ENCODE peak calls at places on chromosomes 12 and 14, in six cellular contexts. V is A549, X is WTC11, M is endothelial cell of umbilical vein, N is H1, A is HepG2. Y is an unnamed sample.

GRCh38 chr12:96044017-96044985 is 8.9 kb upstream of the LTA4H start:
- DNase-seq in N (no peak), A (no peak), M (no peak), V (no peak), X (no peak), Y (no peak)

GRCh38 chr14:102574840-102575478 is 17.5 kb upstream of the RCOR1 start:
- DNase-seq in N (no peak), V (no peak), M (no peak), X (peak), A (peak), Y (peak)

GRCh38 chr12:48883305-48884171 is 17.9 kb upstream of the RND1 start:
- DNase-seq in X (peak), A (peak), M (peak), V (peak), N (peak), Y (no peak)

GRCh38 chr14:22841769-22842168 is 5.4 kb downstream of the MMP14 start:
- DNase-seq in V (no peak), A (no peak), N (no peak), M (no peak), X (no peak), Y (no peak)

GRCh38 chr12:129873458-129873857 is 30.4 kb downstream of the TMEM132D start:
- DNase-seq in X (no peak), A (no peak), M (no peak), N (no peak), V (no peak), Y (no peak)

GRCh38 chr12:131831021-131831571 is 2.9 kb downstream of the MMP17 start:
- DNase-seq in N (no peak), V (peak), X (peak), M (no peak), A (no peak), Y (no peak)

GRCh38 chr12:92574046-92574783 is 128.6 kb upstream of the PLEKHG7 start:
- DNase-seq in V (peak), X (peak), A (peak), M (peak), N (peak), Y (no peak)

GRCh38 chr12:120651821-120652220 is 11.4 kb downstream of the CABP1 start:
- DNase-seq in V (peak), A (no peak), M (no peak), X (no peak), N (no peak), Y (no peak)

GRCh38 chr12:58459191-58459590 is 461.1 kb downstream of the LRIG3 start:
- DNase-seq in N (no peak), X (no peak), A (no peak), V (no peak), M (no peak), Y (no peak)

GRCh38 chr12:42862055-42862454 is 272.5 kb upstream of the PRICKLE1 start:
- DNase-seq in V (no peak), M (peak), N (no peak), X (no peak), A (no peak), Y (no peak)
- TF ChIP-seq JUN in V (no peak), M (peak), N (no peak), X (no peak), A (no peak), Y (no peak)

GRCh38 chr14:38101679-38102078 is 106.0 kb upstream of the SSTR1 start:
- DNase-seq in A (no peak), N (no peak), X (no peak), M (no peak), V (no peak), Y (no peak)

GRCh38 chr14:38103542-38104225 is 104.0 kb upstream of the SSTR1 start:
- DNase-seq in X (no peak), N (no peak), M (no peak), A (no peak), V (no peak), Y (no peak)

DNA sequence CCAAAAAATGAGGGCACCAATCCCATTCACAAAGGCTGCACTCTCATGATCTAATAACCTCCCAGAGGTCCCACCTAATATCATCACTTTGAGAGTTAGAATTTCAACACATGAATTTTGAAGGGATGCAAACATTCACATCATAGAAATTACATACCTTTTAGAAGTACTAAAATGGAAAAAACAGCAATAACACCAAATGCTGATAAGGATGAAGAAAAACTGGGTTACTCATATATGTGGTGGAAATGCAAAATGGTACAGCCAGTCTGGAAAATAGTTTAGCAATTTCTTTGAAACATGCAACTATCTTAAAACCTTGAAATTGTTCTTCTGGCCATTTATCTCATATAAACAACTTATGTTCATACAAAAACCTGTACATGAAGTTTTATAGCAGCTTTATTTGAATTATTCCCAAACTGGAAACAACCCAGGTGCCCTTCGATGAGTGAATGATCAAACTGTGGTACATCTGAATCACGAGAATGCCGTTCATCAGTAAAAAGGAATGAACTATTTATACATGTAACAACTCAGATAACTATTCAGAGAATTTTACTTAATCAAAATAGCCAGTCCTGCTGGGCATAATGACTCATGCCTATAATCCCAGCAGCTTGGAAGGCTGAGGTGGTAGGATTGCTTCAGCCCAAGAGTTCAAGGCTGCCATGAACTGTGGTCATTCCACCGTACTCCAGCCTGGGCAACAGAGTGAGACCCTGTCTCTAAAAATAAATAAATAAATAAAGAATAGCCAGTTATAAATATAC is 109.4 kb upstream of the SSTR1 start:
- DNase-seq in M (no peak), V (no peak), X (no peak), N (no peak), A (no peak), Y (no peak)
- TF ChIP-seq JUN in M (no peak), V (no peak), X (no peak), N (no peak), A (no peak), Y (no peak)

GRCh38 chr14:59588136-59588535 is 11.5 kb upstream of the CCDC175 start:
- DNase-seq in A (no peak), N (no peak), X (no peak), M (no peak), V (no peak), Y (no peak)
- TF ChIP-seq JUN in A (no peak), N (no peak), X (no peak), M (no peak), V (no peak), Y (no peak)

DNA sequence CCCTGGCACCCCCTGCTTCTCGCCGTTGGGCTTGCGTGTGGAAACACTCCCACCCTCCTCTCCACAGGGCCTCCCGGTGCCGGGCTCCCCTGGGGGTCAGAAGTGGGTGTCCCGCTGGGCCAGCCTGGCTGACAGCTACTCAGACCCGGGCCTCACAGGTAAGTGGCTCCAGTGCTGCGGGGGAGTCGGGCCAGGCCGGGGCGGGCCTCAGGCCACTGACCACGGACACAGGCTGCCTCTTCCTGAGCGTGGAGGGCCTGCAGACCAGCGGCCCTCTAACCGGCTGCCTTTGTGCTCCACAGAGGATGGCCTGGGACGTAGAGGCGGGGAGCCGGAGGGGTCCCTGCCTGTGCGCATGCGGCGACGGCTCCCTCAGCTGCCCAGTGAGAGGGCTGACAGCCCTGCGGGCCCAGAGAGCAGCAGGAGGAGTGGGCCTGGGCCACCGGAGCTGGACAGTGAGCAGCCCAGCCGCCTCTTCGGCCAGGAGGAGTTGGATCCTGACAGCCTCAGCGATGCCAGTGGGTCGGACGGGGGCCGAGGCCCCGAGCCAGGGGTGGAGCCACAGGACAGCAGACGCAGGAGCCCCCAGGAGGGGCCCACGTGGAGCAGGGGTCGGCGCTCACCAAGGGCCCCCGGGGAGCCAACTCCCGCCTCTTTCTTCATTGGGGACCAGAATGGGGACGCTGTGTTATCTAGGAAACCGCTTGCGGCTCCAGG is 21.1 kb downstream of the CEP170B start:
- DNase-seq in X (no peak), M (no peak), A (no peak), N (peak), V (no peak), Y (no peak)
- TF ChIP-seq JUN in X (no peak), M (no peak), A (no peak), N (no peak), V (no peak), Y (no peak)

GRCh38 chr14:104765517-104765916 is 12.6 kb downstream of the SIVA1 start:
- DNase-seq in V (no peak), A (no peak), X (no peak), M (no peak), N (no peak), Y (no peak)
- TF ChIP-seq JUN in V (no peak), A (no peak), X (no peak), M (no peak), N (no peak), Y (no peak)

GRCh38 chr14:64844993-64845536 is 34.6 kb downstream of the SPTB start:
- DNase-seq in X (no peak), V (no peak), M (no peak), N (no peak), A (no peak), Y (peak)

GRCh38 chr14:64844272-64844671 is 35.4 kb downstream of the SPTB start:
- DNase-seq in X (no peak), V (no peak), A (no peak), N (no peak), M (no peak), Y (no peak)

GRCh38 chr14:64841772-64842490 is 37.8 kb downstream of the SPTB start:
- DNase-seq in A (no peak), N (no peak), M (no peak), X (no peak), V (no peak), Y (peak)

GRCh38 chr14:64848239-64848638 is 31.5 kb downstream of the SPTB start:
- DNase-seq in M (no peak), N (no peak), A (no peak), V (no peak), X (no peak), Y (no peak)

GRCh38 chr14:64845878-64846277 is 33.8 kb downstream of the SPTB start:
- DNase-seq in N (no peak), V (no peak), A (no peak), M (no peak), X (no peak), Y (no peak)
- TF ChIP-seq JUN in N (no peak), V (no peak), A (no peak), M (no peak), X (no peak), Y (no peak)

GRCh38 chr12:107513184-107513583 is 172.4 kb upstream of the PWP1 start:
- DNase-seq in N (no peak), A (no peak), X (no peak), V (no peak), M (no peak), Y (no peak)

GRCh38 chr12:107513636-107514400 is 171.8 kb upstream of the PWP1 start:
- DNase-seq in A (no peak), V (no peak), N (no peak), X (no peak), M (no peak), Y (no peak)

GRCh38 chr12:107512391-107512790 is 173.2 kb upstream of the PWP1 start:
- DNase-seq in A (no peak), X (no peak), V (no peak), M (no peak), N (no peak), Y (no peak)

GRCh38 chr12:107514887-107515445 is 170.6 kb upstream of the PWP1 start:
- DNase-seq in N (no peak), V (peak), A (peak), M (no peak), X (no peak), Y (no peak)

DNA sequence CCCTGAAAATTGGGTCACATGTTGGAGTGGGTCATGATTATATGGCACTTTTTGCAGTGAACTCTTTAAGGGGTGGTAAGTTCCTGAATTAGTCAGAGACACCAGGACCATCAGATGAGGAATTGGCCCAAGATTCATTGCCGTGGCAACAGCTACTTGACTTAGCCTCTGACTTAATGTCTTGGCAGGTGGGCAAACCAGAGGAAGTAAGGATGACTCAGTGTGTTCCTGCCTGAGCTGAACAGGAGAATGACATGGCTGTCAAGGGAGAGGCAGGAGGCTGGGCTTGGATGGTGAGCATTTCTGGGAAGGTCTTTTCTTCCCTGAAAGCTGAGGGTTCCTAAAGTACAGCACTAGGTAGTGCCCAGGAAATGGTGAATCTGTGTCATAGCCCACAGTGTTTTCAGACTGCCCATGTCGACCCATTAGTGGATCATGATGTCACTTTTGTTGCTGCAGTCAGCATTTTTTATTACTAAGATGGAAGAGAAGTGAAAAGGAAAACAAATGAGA is 170.1 kb upstream of the PWP1 start:
- DNase-seq in N (no peak), X (no peak), M (peak), V (peak), A (no peak), Y (no peak)
- TF ChIP-seq JUN in N (no peak), X (no peak), M (peak), V (no peak), A (no peak), Y (no peak)

DNA sequence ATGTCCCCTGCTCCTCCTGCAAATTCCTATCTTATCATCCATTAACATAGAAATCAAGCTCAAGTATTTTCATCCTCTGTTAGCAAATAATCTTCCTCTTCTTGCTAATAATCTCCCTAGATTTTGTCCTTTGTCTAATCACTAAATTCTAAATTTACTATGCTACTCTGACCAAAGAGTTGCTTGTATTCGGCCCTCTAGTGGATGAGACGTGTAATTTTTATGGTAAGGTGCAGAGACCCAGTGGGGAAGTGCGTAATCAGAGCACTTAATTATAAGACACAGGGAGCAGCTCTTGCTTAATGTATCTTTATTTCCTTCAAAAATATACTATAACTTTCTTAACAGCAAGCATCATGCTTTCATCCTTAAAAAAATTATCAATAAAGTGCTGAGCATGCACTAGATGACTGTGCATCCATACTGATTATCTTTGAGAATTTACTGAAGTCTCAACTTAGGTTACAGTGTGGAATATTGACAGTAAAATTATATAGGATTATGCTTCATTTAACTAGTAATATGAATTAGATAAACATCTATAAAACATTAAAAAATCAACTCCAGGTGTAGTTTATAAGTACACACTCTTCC is 212.6 kb downstream of the SLC16A7 start:
- DNase-seq in A (peak), X (no peak), N (no peak), M (peak), V (peak), Y (peak)
- TF ChIP-seq JUN in A (no peak), X (no peak), N (no peak), M (no peak), V (no peak), Y (no peak)

GRCh38 chr12:98373019-98373554 is 142.3 kb upstream of the TMPO start:
- DNase-seq in M (peak), A (peak), X (no peak), N (no peak), V (peak), Y (peak)
- TF ChIP-seq JUN in M (no peak), A (no peak), X (no peak), N (no peak), V (no peak), Y (no peak)

GRCh38 chr12:10364839-10365681 is 24.8 kb downstream of the KLRK1 start:
- DNase-seq in V (peak), M (peak), X (no peak), A (peak), N (no peak), Y (peak)
- TF ChIP-seq JUN in V (no peak), M (no peak), X (no peak), A (no peak), N (no peak), Y (no peak)

Y was measured in K562.